ENCODE peak calls at places on chromosome 1, in nine cellular contexts. D is small intestine, C is right cardiac atrium, B is psoas muscle, T is adipocyte, Y is neural progenitor cell, S is adrenal gland, L is brain microvascular endothelial cell, R is heart left ventricle. A is an unnamed sample. For H3K27me3, the result is how much of the 10 kb centered on the place peaks cover.

GRCh38 chr1:107132780-107133179 is 8.1 kb upstream of the NTNG1 start:
- DNase-seq in D (no peak), C (no peak), B (no peak), T (no peak), Y (no peak), S (no peak), L (no peak), R (no peak), A (no peak)

GRCh38 chr1:157505481-157506272 is 46.6 kb downstream of the FCRL5 start:
- DNase-seq in D (peak), C (no peak), B (peak), T (peak), Y (peak), S (peak), L (peak), R (no peak), A (peak)

GRCh38 chr1:203135636-203136305 is 8.2 kb downstream of the ADORA1 start:
- DNase-seq in D (no peak), C (no peak), B (no peak), T (no peak), Y (no peak), S (no peak), L (no peak), R (no peak), A (no peak)

GRCh38 chr1:87155180-87155579 is 173.5 kb upstream of the LMO4 start:
- DNase-seq in D (no peak), C (no peak), B (no peak), T (no peak), Y (no peak), S (no peak), L (no peak), R (no peak), A (no peak)

GRCh38 chr1:9410737-9411297 is 118.1 kb downstream of the SPSB1 start:
- DNase-seq in D (peak), C (no peak), B (no peak), T (no peak), Y (peak), S (no peak), L (peak), R (no peak), A (no peak)

GRCh38 chr1:24318238-24318987 is 744 bp upstream of the GRHL3 start:
- DNase-seq in D (no peak), C (no peak), B (no peak), T (peak), Y (no peak), S (no peak), L (no peak), R (no peak), A (no peak)

GRCh38 chr1:12148958-12149790 is 17.6 kb upstream of the TNFRSF1B start:
- DNase-seq in D (no peak), C (peak), B (no peak), T (no peak), Y (no peak), S (no peak), L (no peak), R (no peak), A (no peak)

GRCh38 chr1:67978988-67979516 is 71.4 kb downstream of the DIRAS3 start:
- DNase-seq in D (no peak), C (no peak), B (no peak), T (peak), Y (no peak), S (no peak), L (peak), R (no peak), A (no peak)

GRCh38 chr1:114395863-114396262 is 115.1 kb downstream of the TRIM33 start:
- DNase-seq in D (no peak), C (no peak), B (no peak), T (no peak), Y (no peak), S (no peak), L (no peak), R (no peak), A (no peak)

GRCh38 chr1:230169454-230170152 is 102.6 kb downstream of the GALNT2 start:
- DNase-seq in D (peak), C (no peak), B (no peak), T (peak), Y (no peak), S (no peak), L (no peak), R (no peak), A (no peak)

GRCh38 chr1:166089804-166090203 is 77.0 kb downstream of the FAM78B start:
- DNase-seq in D (no peak), C (no peak), B (no peak), T (no peak), Y (no peak), S (no peak), L (no peak), R (no peak), A (no peak)

GRCh38 chr1:115293899-115294298 is 44.1 kb downstream of the NGF start:
- DNase-seq in D (no peak), C (no peak), B (no peak), T (no peak), Y (no peak), S (no peak), L (no peak), R (no peak), A (no peak)

GRCh38 chr1:59827055-59827643 is 12.4 kb downstream of the HOOK1 start:
- DNase-seq in D (no peak), C (no peak), B (no peak), T (no peak), Y (no peak), S (no peak), L (no peak), R (no peak), A (no peak)

GRCh38 chr1:196877964-196878363 is 9.9 kb upstream of the CFHR4 start:
- DNase-seq in D (no peak), C (no peak), B (no peak), T (no peak), Y (peak), S (no peak), L (no peak), R (no peak), A (peak)

GRCh38 chr1:201138311-201138840 is 11.4 kb upstream of the ASCL5 start:
- DNase-seq in D (no peak), C (peak), B (no peak), T (peak), Y (no peak), S (no peak), L (no peak), R (no peak), A (no peak)

GRCh38 chr1:59360170-59360569 is 63.3 kb downstream of the FGGY start:
- DNase-seq in D (no peak), C (no peak), B (peak), T (peak), Y (no peak), S (peak), L (peak), R (no peak), A (no peak)

GRCh38 chr1:5099558-5099957 is 445.1 kb downstream of the AJAP1 start:
- DNase-seq in D (peak), C (no peak), B (no peak), T (no peak), Y (peak), S (no peak), L (no peak), R (no peak), A (peak)

GRCh38 chr1:182095946-182096345 is 34.4 kb upstream of the ZNF648 start:
- DNase-seq in D (no peak), C (no peak), B (no peak), T (no peak), Y (no peak), S (no peak), L (no peak), R (no peak), A (no peak)

GRCh38 chr1:53826367-53826766 is 11.7 kb downstream of the NDC1 start:
- DNase-seq in D (no peak), C (no peak), B (no peak), T (peak), Y (peak), S (no peak), L (no peak), R (no peak), A (peak)

GRCh38 chr1:2113620-2114135 is 63.5 kb downstream of the PRKCZ start:
- DNase-seq in D (no peak), C (no peak), B (no peak), T (no peak), Y (no peak), S (no peak), L (no peak), R (peak), A (no peak)

GRCh38 chr1:206912445-206913095 is 9.2 kb downstream of the FCMR start:
- DNase-seq in D (peak), C (peak), B (peak), T (peak), Y (peak), S (peak), L (peak), R (peak), A (peak)

GRCh38 chr1:206445116-206445515 is 25.2 kb upstream of the IKBKE start:
- DNase-seq in D (peak), C (peak), B (peak), T (no peak), Y (no peak), S (peak), L (no peak), R (peak), A (no peak)

GRCh38 chr1:118154220-118154619 is 30.8 kb downstream of the SPAG17 start:
- DNase-seq in D (no peak), C (no peak), B (no peak), T (no peak), Y (peak), S (no peak), L (no peak), R (no peak), A (no peak)

GRCh38 chr1:17176306-17177061 is 28.4 kb upstream of the PADI1 start:
- DNase-seq in D (peak), C (no peak), B (no peak), T (no peak), Y (no peak), S (no peak), L (no peak), R (no peak), A (peak)

GRCh38 chr1:145720878-145721671 is 1.8 kb downstream of the CD160 start:
- DNase-seq in D (peak), C (peak), B (peak), T (peak), Y (peak), S (peak), L (peak), R (peak), A (peak)

GRCh38 chr1:52906135-52906603 is 15.4 kb downstream of the ECHDC2 start:
- DNase-seq in D (no peak), C (peak), B (peak), T (no peak), Y (no peak), S (no peak), L (no peak), R (no peak), A (no peak)

GRCh38 chr1:89900791-89901708 is 80.2 kb downstream of the LRRC8D start:
- DNase-seq in D (peak), C (no peak), B (no peak), T (no peak), Y (no peak), S (no peak), L (no peak), R (no peak), A (no peak)

GRCh38 chr1:215260711-215261110 is 178.2 kb downstream of the KCNK2 start:
- DNase-seq in D (no peak), C (no peak), B (no peak), T (no peak), Y (no peak), S (no peak), L (no peak), R (no peak), A (no peak)

GRCh38 chr1:94871031-94871430 is 50.9 kb downstream of the SLC44A3 start:
- DNase-seq in D (no peak), C (no peak), B (no peak), T (no peak), Y (no peak), S (no peak), L (no peak), R (no peak), A (no peak)

GRCh38 chr1:40389234-40389815 is 15.8 kb downstream of the SMAP2 start:
- DNase-seq in D (no peak), C (no peak), B (no peak), T (no peak), Y (no peak), S (no peak), L (no peak), R (no peak), A (no peak)

GRCh38 chr1:110348050-110348449 is 8.9 kb downstream of the RBM15 start:
- DNase-seq in D (no peak), C (no peak), B (no peak), T (peak), Y (no peak), S (no peak), L (no peak), R (no peak), A (no peak)
- H3K27me3 ChIP-seq in D (under half), C (under half), B (under half), T (under half), Y (under half), S (under half), L (under half), R (under half), A (under half)

GRCh38 chr1:42317308-42317707 is 17.7 kb downstream of the FOXJ3 start:
- DNase-seq in D (no peak), C (no peak), B (no peak), T (no peak), Y (no peak), S (no peak), L (no peak), R (no peak), A (no peak)
- H3K4me3 ChIP-seq in D (no peak), C (no peak), B (no peak), T (no peak), Y (no peak), S (no peak), L (no peak), R (no peak), A (no peak)

DNA sequence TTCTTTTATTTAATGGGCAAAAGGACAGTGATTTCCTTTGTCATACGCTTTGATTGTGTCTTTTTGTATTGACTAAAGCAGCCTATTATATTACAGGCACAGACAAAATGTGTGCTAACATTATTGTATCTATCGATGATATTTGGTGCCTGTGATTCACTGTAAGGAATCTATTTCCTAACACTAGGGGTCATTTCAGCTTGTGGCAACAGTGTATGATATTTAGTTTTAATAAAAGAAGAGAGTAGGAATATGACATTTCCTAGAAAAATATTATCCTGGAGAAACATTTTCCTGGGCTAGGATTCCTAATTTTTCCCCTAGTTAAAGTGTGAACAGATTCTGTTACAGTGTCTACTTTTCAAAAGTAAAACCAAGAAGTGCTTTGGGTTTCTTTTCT is 42.8 kb downstream of the TYW3 start:
- DNase-seq in D (no peak), C (no peak), B (no peak), T (peak), Y (no peak), S (no peak), L (no peak), R (no peak), A (no peak)
- H3K27me3 ChIP-seq in D (under half), C (under half), B (under half), T (under half), Y (under half), S (under half), L (under half), R (under half), A (under half)

DNA sequence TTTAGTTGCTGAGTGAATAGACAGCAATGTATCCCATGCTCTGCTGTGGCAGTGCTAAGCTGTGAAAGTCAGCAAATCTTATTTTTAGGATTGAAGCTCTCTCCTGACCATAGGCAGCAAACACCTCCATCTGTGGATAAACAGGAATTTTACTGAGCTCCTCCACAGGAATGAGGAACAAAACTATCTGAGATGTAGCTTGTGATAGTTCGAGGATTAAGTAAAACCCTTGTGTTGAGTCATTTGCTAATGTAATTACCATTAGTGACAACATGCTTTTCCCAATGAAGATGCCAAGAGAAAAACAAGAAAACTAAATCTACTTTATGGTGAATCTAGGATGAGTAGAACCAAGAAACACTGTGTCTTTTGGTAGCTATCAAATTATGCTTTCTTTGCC is 122.7 kb downstream of the CLEC20A start:
- DNase-seq in D (no peak), C (no peak), B (no peak), T (peak), Y (no peak), S (no peak), L (no peak), R (no peak), A (no peak)
- H3K4me3 ChIP-seq in D (no peak), C (no peak), B (no peak), T (no peak), Y (no peak), S (no peak), L (no peak), R (no peak), A (no peak)

GRCh38 chr1:214187152-214187900 is 93.6 kb upstream of the SMYD2 start:
- DNase-seq in D (no peak), C (peak), B (peak), T (peak), Y (peak), S (no peak), L (no peak), R (no peak), A (peak)
- H3K27me3 ChIP-seq in D (under half), C (under half), B (under half), T (half or more), Y (half or more), S (under half), L (under half), R (half or more), A (under half)

A was measured in H7.